ENCODE peak calls at places on chromosomes 12 and 14, in eight cellular contexts. O, I, P, N, D, C, T and J are unnamed samples.

GRCh38 chr14:92951912-92952471 is 29.0 kb downstream of the CHGA start:
- DNase-seq in T (peak), I (peak), N (peak), P (peak), O (peak), C (peak), D (no peak), J (peak)

GRCh38 chr14:50082784-50083466 is 33.4 kb downstream of the VCPKMT start:
- DNase-seq in T (no peak), N (no peak), O (peak), C (peak), D (no peak), I (no peak), P (peak), J (no peak)

GRCh38 chr14:50594577-50595316 is 34.8 kb downstream of the ATL1 start:
- DNase-seq in N (no peak), T (no peak), D (no peak), P (no peak), C (no peak), I (no peak), O (no peak), J (no peak)

GRCh38 chr12:52772727-52773126 is 4.4 kb downstream of the KRT76 start:
- DNase-seq in I (no peak), P (no peak), O (no peak), T (no peak), N (no peak), C (no peak), D (no peak), J (no peak)

GRCh38 chr12:117028254-117028653 is 71.0 kb downstream of the TESC start:
- DNase-seq in O (no peak), D (no peak), I (no peak), N (no peak), C (no peak), T (no peak), P (no peak), J (no peak)

GRCh38 chr14:74362361-74362915 is 14.2 kb downstream of the VRTN start:
- DNase-seq in D (peak), I (peak), N (peak), P (no peak), T (peak), O (peak), C (peak), J (peak)

GRCh38 chr14:94110552-94111181 is at the start of gene IFI27:
- DNase-seq in D (no peak), O (peak), N (no peak), P (no peak), C (no peak), I (peak), T (no peak), J (no peak)

GRCh38 chr12:130632582-130633174 is 83.4 kb downstream of the RIMBP2 start:
- DNase-seq in I (no peak), O (no peak), D (no peak), N (no peak), P (no peak), T (no peak), C (no peak), J (no peak)

GRCh38 chr12:124919646-124920352 is 5.3 kb upstream of the UBC start:
- DNase-seq in I (no peak), O (peak), D (no peak), N (no peak), C (no peak), T (no peak), P (peak), J (no peak)

GRCh38 chr12:117105902-117106301 is 6.7 kb upstream of the TESC start:
- DNase-seq in P (peak), C (no peak), N (no peak), O (no peak), T (no peak), D (no peak), I (no peak), J (no peak)

GRCh38 chr12:45259732-45260480 is 44.0 kb downstream of the ANO6 start:
- DNase-seq in N (peak), O (peak), I (peak), C (no peak), T (no peak), D (no peak), P (no peak), J (peak)

GRCh38 chr12:57272337-57273151 is 21.6 kb upstream of the STAC3 start:
- DNase-seq in O (peak), P (no peak), I (no peak), N (no peak), T (no peak), C (no peak), D (peak), J (no peak)

GRCh38 chr12:26971963-26972362 is 33.7 kb downstream of the FGFR1OP2 start:
- DNase-seq in C (peak), N (no peak), T (no peak), I (no peak), O (no peak), D (no peak), P (peak), J (no peak)

GRCh38 chr12:107179883-107180282 is 86.5 kb upstream of the CRY1 start:
- DNase-seq in P (no peak), O (no peak), N (no peak), C (no peak), T (no peak), D (no peak), I (no peak), J (no peak)

GRCh38 chr12:90211017-90211416 is 502.4 kb upstream of the ATP2B1 start:
- DNase-seq in I (no peak), C (no peak), P (no peak), T (peak), D (peak), N (no peak), O (peak), J (no peak)

GRCh38 chr12:90979936-90980335 is 24.8 kb downstream of the EPYC start:
- DNase-seq in T (no peak), D (peak), I (no peak), C (no peak), P (no peak), N (no peak), O (no peak), J (no peak)

GRCh38 chr12:17371491-17372290 is 718.3 kb downstream of the RERGL start:
- DNase-seq in C (no peak), I (no peak), D (no peak), N (no peak), P (no peak), O (no peak), T (no peak), J (no peak)

GRCh38 chr14:74217672-74218448 is 21.4 kb upstream of the VSX2 start:
- DNase-seq in C (peak), N (peak), I (peak), T (peak), D (no peak), O (peak), P (peak), J (peak)

GRCh38 chr14:65850429-65851145 is 438.1 kb downstream of the FUT8 start:
- DNase-seq in N (no peak), P (no peak), O (no peak), T (no peak), D (no peak), I (no peak), C (peak), J (no peak)

GRCh38 chr12:68331500-68331868 is 678 bp downstream of the MDM1 start:
- DNase-seq in C (no peak), D (no peak), T (no peak), O (no peak), N (no peak), P (no peak), I (no peak), J (peak)

GRCh38 chr12:121811434-121812319 is 7.9 kb downstream of the SETD1B start:
- DNase-seq in O (peak), N (peak), D (no peak), I (peak), P (peak), C (peak), T (peak), J (peak)

GRCh38 chr14:97276573-97276972 is 479.4 kb downstream of the VRK1 start:
- DNase-seq in C (no peak), T (no peak), D (no peak), I (no peak), O (no peak), P (no peak), N (no peak), J (no peak)

GRCh38 chr12:1972260-1972659 is 32.0 kb downstream of the DCP1B start:
- DNase-seq in I (no peak), D (peak), T (no peak), C (no peak), O (peak), P (no peak), N (no peak), J (no peak)

GRCh38 chr14:87491816-87492215 is 501.2 kb downstream of the GALC start:
- DNase-seq in P (no peak), D (no peak), T (no peak), O (no peak), I (no peak), C (no peak), N (no peak), J (no peak)

GRCh38 chr14:96792581-96792980 is 4.6 kb upstream of the VRK1 start:
- DNase-seq in D (no peak), I (no peak), C (no peak), N (no peak), O (no peak), T (no peak), P (no peak), J (no peak)